ENCODE peak calls at places on chromosomes 2 and 18, in six cellular contexts. One of them, this sample, is unnamed.

GRCh38 chr2:218743072-218743471 is 32.4 kb downstream of the TTLL4 start:
- DNase-seq in astrocyte of the spinal cord: no peak
- DNase-seq in iris pigment epithelial cell: no peak
- DNase-seq in A549: no peak
- DNase-seq in NCI-H1417 treated with DMSO at 0.1 percent for 48 hours: no peak
- DNase-seq in GM23248: no peak
- DNase-seq in this sample: no peak

GRCh38 chr2:150617351-150617750 is 129.9 kb upstream of the RND3 start:
- DNase-seq in iris pigment epithelial cell: peak; percentile 56
- DNase-seq in A549: no peak
- DNase-seq in astrocyte of the spinal cord: no peak
- DNase-seq in NCI-H1417 treated with DMSO at 0.1 percent for 48 hours: no peak
- DNase-seq in GM23248: no peak
- DNase-seq in this sample: no peak

GRCh38 chr2:19635951-19636505 is 265.8 kb downstream of the TTC32 start:
- DNase-seq in NCI-H1417 treated with DMSO at 0.1 percent for 48 hours: no peak
- DNase-seq in GM23248: no peak
- DNase-seq in astrocyte of the spinal cord: no peak
- DNase-seq in A549: no peak
- DNase-seq in iris pigment epithelial cell: no peak
- DNase-seq in this sample: no peak

GRCh38 chr2:208320686-208321085 is 54.6 kb downstream of the PIKFYVE start:
- DNase-seq in A549: no peak
- DNase-seq in astrocyte of the spinal cord: peak; percentile 69
- DNase-seq in GM23248: peak; percentile 42
- DNase-seq in iris pigment epithelial cell: peak; percentile 12
- DNase-seq in NCI-H1417 treated with DMSO at 0.1 percent for 48 hours: no peak
- DNase-seq in this sample: peak; percentile 17

GRCh38 chr2:110116033-110116710 is 550 bp upstream of the MALL start:
- DNase-seq in GM23248: peak; percentile 90
- DNase-seq in NCI-H1417 treated with DMSO at 0.1 percent for 48 hours: no peak
- DNase-seq in A549: peak; percentile 83
- DNase-seq in iris pigment epithelial cell: peak; percentile 64
- DNase-seq in astrocyte of the spinal cord: peak; percentile 77
- DNase-seq in this sample: peak; percentile 30

GRCh38 chr2:105712166-105712915 is 32.4 kb upstream of the NCK2 start:
- DNase-seq in GM23248: peak; percentile 15
- DNase-seq in A549: peak; percentile 6
- DNase-seq in astrocyte of the spinal cord: peak; percentile 12
- DNase-seq in iris pigment epithelial cell: no peak
- DNase-seq in NCI-H1417 treated with DMSO at 0.1 percent for 48 hours: no peak
- DNase-seq in this sample: no peak

GRCh38 chr2:172089633-172090032 is 4.3 kb downstream of the DLX1 start:
- DNase-seq in astrocyte of the spinal cord: no peak
- DNase-seq in GM23248: no peak
- DNase-seq in iris pigment epithelial cell: no peak
- DNase-seq in A549: no peak
- DNase-seq in NCI-H1417 treated with DMSO at 0.1 percent for 48 hours: no peak
- DNase-seq in this sample: no peak

GRCh38 chr2:143333847-143334246 is 204.6 kb downstream of the ARHGAP15 start:
- DNase-seq in GM23248: no peak
- DNase-seq in iris pigment epithelial cell: no peak
- DNase-seq in astrocyte of the spinal cord: no peak
- DNase-seq in NCI-H1417 treated with DMSO at 0.1 percent for 48 hours: no peak
- DNase-seq in A549: no peak
- DNase-seq in this sample: no peak

GRCh38 chr18:68299906-68300305 is 415.0 kb downstream of the TMX3 start:
- DNase-seq in iris pigment epithelial cell: no peak
- DNase-seq in astrocyte of the spinal cord: no peak
- DNase-seq in A549: no peak
- DNase-seq in NCI-H1417 treated with DMSO at 0.1 percent for 48 hours: no peak
- DNase-seq in GM23248: no peak
- DNase-seq in this sample: no peak

GRCh38 chr2:161412346-161412745 is 3.8 kb upstream of the TBR1 start:
- DNase-seq in A549: no peak
- DNase-seq in astrocyte of the spinal cord: peak; percentile 36
- DNase-seq in GM23248: no peak
- DNase-seq in NCI-H1417 treated with DMSO at 0.1 percent for 48 hours: no peak
- DNase-seq in iris pigment epithelial cell: peak; percentile 66
- DNase-seq in this sample: no peak

GRCh38 chr2:204988836-204989235 is 443.6 kb downstream of the PARD3B start:
- DNase-seq in astrocyte of the spinal cord: no peak
- DNase-seq in GM23248: no peak
- DNase-seq in iris pigment epithelial cell: no peak
- DNase-seq in A549: no peak
- DNase-seq in NCI-H1417 treated with DMSO at 0.1 percent for 48 hours: no peak
- DNase-seq in this sample: no peak

GRCh38 chr2:205908491-205909193 is 177.3 kb downstream of the INO80D start:
- DNase-seq in iris pigment epithelial cell: no peak
- DNase-seq in GM23248: no peak
- DNase-seq in NCI-H1417 treated with DMSO at 0.1 percent for 48 hours: no peak
- DNase-seq in astrocyte of the spinal cord: no peak
- DNase-seq in A549: no peak
- DNase-seq in this sample: peak; percentile 91

GRCh38 chr2:98663521-98664090 is 55.2 kb downstream of the UNC50 start:
- DNase-seq in iris pigment epithelial cell: no peak
- DNase-seq in astrocyte of the spinal cord: no peak
- DNase-seq in NCI-H1417 treated with DMSO at 0.1 percent for 48 hours: no peak
- DNase-seq in GM23248: no peak
- DNase-seq in A549: no peak
- DNase-seq in this sample: no peak

GRCh38 chr2:222805591-222806304 is 55.1 kb upstream of the ACSL3 start:
- DNase-seq in iris pigment epithelial cell: no peak
- DNase-seq in astrocyte of the spinal cord: no peak
- DNase-seq in A549: no peak
- DNase-seq in GM23248: no peak
- DNase-seq in NCI-H1417 treated with DMSO at 0.1 percent for 48 hours: no peak
- DNase-seq in this sample: peak; percentile 36

GRCh38 chr2:23480991-23481797 is 96.2 kb downstream of the KLHL29 start:
- DNase-seq in astrocyte of the spinal cord: peak; percentile 83
- DNase-seq in iris pigment epithelial cell: peak; percentile 93
- DNase-seq in A549: peak; percentile 72
- DNase-seq in GM23248: peak; percentile 81
- DNase-seq in NCI-H1417 treated with DMSO at 0.1 percent for 48 hours: no peak
- DNase-seq in this sample: peak; percentile 81

GRCh38 chr2:205858781-205859478 is 176.6 kb downstream of the NRP2 start:
- DNase-seq in iris pigment epithelial cell: no peak
- DNase-seq in A549: no peak
- DNase-seq in NCI-H1417 treated with DMSO at 0.1 percent for 48 hours: no peak
- DNase-seq in astrocyte of the spinal cord: no peak
- DNase-seq in GM23248: peak; percentile 72
- DNase-seq in this sample: no peak

GRCh38 chr2:9824441-9824840 is 18.8 kb upstream of the TAF1B start:
- DNase-seq in iris pigment epithelial cell: no peak
- DNase-seq in GM23248: no peak
- DNase-seq in NCI-H1417 treated with DMSO at 0.1 percent for 48 hours: no peak
- DNase-seq in A549: no peak
- DNase-seq in astrocyte of the spinal cord: no peak
- DNase-seq in this sample: no peak

GRCh38 chr2:239991689-239992314 is 33.3 kb downstream of the NDUFA10 start:
- DNase-seq in NCI-H1417 treated with DMSO at 0.1 percent for 48 hours: peak; percentile 7
- DNase-seq in iris pigment epithelial cell: peak; percentile 61
- DNase-seq in GM23248: peak; percentile 75
- DNase-seq in astrocyte of the spinal cord: peak; percentile 73
- DNase-seq in A549: peak; percentile 60
- DNase-seq in this sample: peak; percentile 67